ENCODE peak calls at places on chromosomes 5 and 9, in ten cellular contexts. Q, D, O, H, A, S, T, K, N and E are unnamed samples.

GRCh38 chr5:112417931-112418358 is 1.1 kb downstream of the EPB41L4A start:
- DNase-seq in Q (no peak), D (peak), O (peak), H (no peak), A (no peak), S (no peak), T (peak), K (peak), N (peak), E (no peak)

GRCh38 chr5:28226407-28226806 is 1188.0 kb upstream of the CDH9 start:
- DNase-seq in Q (no peak), D (no peak), O (no peak), H (no peak), A (no peak), S (no peak), T (no peak), K (no peak), N (no peak), E (no peak)

GRCh38 chr9:129318121-129319075 is 140.3 kb upstream of the IER5L start:
- DNase-seq in Q (no peak), D (no peak), O (peak), H (peak), A (peak), S (no peak), T (no peak), K (no peak), N (peak), E (no peak)

GRCh38 chr9:2725929-2726328 is 8.6 kb downstream of the KCNV2 start:
- DNase-seq in Q (no peak), D (no peak), O (no peak), H (no peak), A (no peak), S (no peak), T (no peak), K (no peak), N (no peak), E (no peak)

GRCh38 chr5:172173771-172174170 is 14.3 kb downstream of the STK10 start:
- DNase-seq in Q (no peak), D (peak), O (no peak), H (no peak), A (no peak), S (no peak), T (no peak), K (no peak), N (no peak), E (peak)

GRCh38 chr9:19411316-19411715 is 2.5 kb downstream of the ACER2 start:
- DNase-seq in Q (no peak), D (no peak), O (no peak), H (no peak), A (no peak), S (no peak), T (no peak), K (no peak), N (no peak), E (peak)

GRCh38 chr5:5298068-5298633 is 124.3 kb upstream of the ICE1 start:
- DNase-seq in Q (no peak), D (no peak), O (no peak), H (no peak), A (peak), S (no peak), T (no peak), K (no peak), N (no peak), E (no peak)

GRCh38 chr5:103258957-103259704 is 568 bp downstream of the MACIR start:
- DNase-seq in Q (no peak), D (peak), O (peak), H (peak), A (peak), S (peak), T (peak), K (peak), N (peak), E (no peak)

GRCh38 chr9:97830884-97831829 is 21.9 kb upstream of the FOXE1 start:
- DNase-seq in Q (no peak), D (no peak), O (no peak), H (no peak), A (peak), S (no peak), T (no peak), K (no peak), N (no peak), E (no peak)

GRCh38 chr9:124020520-124021384 is 9.2 kb downstream of the LHX2 start:
- DNase-seq in Q (no peak), D (no peak), O (no peak), H (peak), A (no peak), S (no peak), T (no peak), K (no peak), N (no peak), E (no peak)

GRCh38 chr9:88187631-88188030 is 49.4 kb upstream of the SPATA31C2 start:
- DNase-seq in Q (no peak), D (no peak), O (no peak), H (no peak), A (no peak), S (peak), T (no peak), K (no peak), N (no peak), E (peak)

GRCh38 chr9:121798941-121799340 is 147.5 kb downstream of the DAB2IP start:
- DNase-seq in Q (no peak), D (no peak), O (no peak), H (no peak), A (no peak), S (no peak), T (no peak), K (no peak), N (no peak), E (no peak)

GRCh38 chr5:2763533-2763794 is 12.0 kb upstream of the IRX2 start:
- DNase-seq in Q (no peak), D (no peak), O (no peak), H (no peak), A (no peak), S (no peak), T (no peak), K (no peak), N (no peak), E (no peak)

GRCh38 chr5:180142008-180142803 is 66.8 kb downstream of the RASGEF1C start:
- DNase-seq in Q (no peak), D (no peak), O (no peak), H (no peak), A (no peak), S (no peak), T (peak), K (no peak), N (no peak), E (no peak)

GRCh38 chr9:127905788-127906191 is 6.4 kb upstream of the ST6GALNAC6 start:
- DNase-seq in Q (no peak), D (no peak), O (peak), H (no peak), A (no peak), S (no peak), T (no peak), K (no peak), N (no peak), E (no peak)

GRCh38 chr9:104177003-104177611 is 83.0 kb downstream of the SMC2 start:
- DNase-seq in Q (no peak), D (no peak), O (no peak), H (no peak), A (peak), S (peak), T (no peak), K (no peak), N (no peak), E (no peak)

GRCh38 chr9:20297646-20298084 is 324.6 kb downstream of the MLLT3 start:
- DNase-seq in Q (no peak), D (no peak), O (no peak), H (no peak), A (no peak), S (no peak), T (no peak), K (no peak), N (peak), E (peak)

GRCh38 chr9:108142504-108143201 is 653.1 kb upstream of the KLF4 start:
- DNase-seq in Q (no peak), D (no peak), O (peak), H (no peak), A (no peak), S (no peak), T (peak), K (no peak), N (peak), E (peak)

GRCh38 chr9:91214086-91214485 is 147.6 kb downstream of the AUH start:
- DNase-seq in Q (no peak), D (no peak), O (no peak), H (no peak), A (no peak), S (peak), T (no peak), K (no peak), N (no peak), E (peak)

GRCh38 chr5:3709058-3709723 is 113.6 kb downstream of the IRX1 start:
- DNase-seq in Q (no peak), D (no peak), O (no peak), H (no peak), A (no peak), S (no peak), T (no peak), K (no peak), N (no peak), E (no peak)

GRCh38 chr5:180047667-180048066 is 23.9 kb downstream of the RNF130 start:
- DNase-seq in Q (no peak), D (no peak), O (peak), H (no peak), A (no peak), S (no peak), T (no peak), K (no peak), N (peak), E (no peak)

GRCh38 chr5:51380603-51381207 is 2.5 kb upstream of the ISL1 start:
- DNase-seq in Q (no peak), D (peak), O (no peak), H (no peak), A (peak), S (peak), T (peak), K (peak), N (no peak), E (peak)

DNA sequence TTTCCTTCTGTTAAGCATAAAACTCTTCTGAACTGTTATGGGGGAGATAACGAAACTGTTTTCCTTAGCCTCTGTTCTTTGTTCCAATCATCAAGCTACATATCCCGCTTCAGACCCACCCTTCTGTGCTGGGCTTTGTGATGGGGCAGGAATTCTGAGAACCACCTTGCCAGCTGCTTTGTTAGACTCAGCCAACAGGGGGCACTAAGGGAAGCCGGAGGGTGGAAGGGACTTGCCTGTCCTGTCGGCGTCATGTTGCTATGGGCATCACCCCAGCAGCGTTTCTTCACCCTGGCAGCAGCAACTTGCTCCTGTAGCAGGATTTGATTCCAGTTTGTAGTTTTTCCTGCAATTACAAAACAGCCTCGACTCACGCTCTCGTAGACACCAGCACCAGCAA is 169.1 kb downstream of the CAAP1 start:
- DNase-seq in Q (no peak), D (peak), O (no peak), H (no peak), A (peak), S (peak), T (peak), K (peak), N (peak), E (peak)
- TF ChIP-seq CTCF in Q (no peak), D (peak), O (peak), H (no peak), A (peak), S (peak), T (peak), K (no peak), N (peak), E (peak)

GRCh38 chr9:75890541-75891276 is at the start of gene PCSK5:
- DNase-seq in Q (peak), D (peak), O (peak), H (peak), A (peak), S (peak), T (peak), K (peak), N (peak), E (peak)
- TF ChIP-seq CTCF in Q (no peak), D (peak), O (peak), H (no peak), A (peak), S (no peak), T (no peak), K (no peak), N (peak), E (no peak)

GRCh38 chr5:115542651-115543364 is 1.8 kb downstream of the FEM1C start:
- DNase-seq in Q (no peak), D (no peak), O (no peak), H (no peak), A (no peak), S (no peak), T (no peak), K (no peak), N (no peak), E (no peak)

GRCh38 chr5:115545065-115545882 is 699 bp upstream of the FEM1C start:
- DNase-seq in Q (no peak), D (no peak), O (no peak), H (no peak), A (no peak), S (no peak), T (no peak), K (no peak), N (no peak), E (no peak)

GRCh38 chr5:115543365-115543700 is 1.2 kb downstream of the FEM1C start:
- DNase-seq in Q (no peak), D (no peak), O (no peak), H (no peak), A (peak), S (no peak), T (no peak), K (no peak), N (no peak), E (no peak)

GRCh38 chr5:115544371-115545064 is at the start of gene FEM1C:
- DNase-seq in Q (peak), D (peak), O (peak), H (peak), A (peak), S (peak), T (peak), K (peak), N (peak), E (peak)

GRCh38 chr5:115543931-115544370 is 624 bp downstream of the FEM1C start:
- DNase-seq in Q (no peak), D (no peak), O (no peak), H (no peak), A (peak), S (peak), T (peak), K (no peak), N (peak), E (peak)
- TF ChIP-seq CTCF in Q (no peak), D (no peak), O (no peak), H (no peak), A (no peak), S (no peak), T (no peak), K (no peak), N (no peak), E (no peak)

GRCh38 chr5:138611295-138612220 is 36.4 kb upstream of the HSPA9 start:
- DNase-seq in Q (no peak), D (no peak), O (peak), H (no peak), A (no peak), S (peak), T (peak), K (no peak), N (no peak), E (no peak)
- TF ChIP-seq CTCF in Q (no peak), D (no peak), O (no peak), H (no peak), A (peak), S (peak), T (no peak), K (no peak), N (no peak), E (no peak)

GRCh38 chr5:40082313-40082712 is 597.4 kb upstream of the PTGER4 start:
- DNase-seq in Q (no peak), D (no peak), O (no peak), H (no peak), A (no peak), S (no peak), T (no peak), K (no peak), N (no peak), E (no peak)
- TF ChIP-seq CTCF in Q (no peak), D (no peak), O (no peak), H (no peak), A (no peak), S (no peak), T (no peak), K (no peak), N (no peak), E (no peak)

GRCh38 chr5:74951855-74952254 is 85.7 kb upstream of the FAM169A start:
- DNase-seq in Q (no peak), D (no peak), O (no peak), H (no peak), A (no peak), S (no peak), T (no peak), K (no peak), N (no peak), E (no peak)
- TF ChIP-seq CTCF in Q (no peak), D (no peak), O (no peak), H (no peak), A (no peak), S (no peak), T (no peak), K (no peak), N (no peak), E (no peak)

DNA sequence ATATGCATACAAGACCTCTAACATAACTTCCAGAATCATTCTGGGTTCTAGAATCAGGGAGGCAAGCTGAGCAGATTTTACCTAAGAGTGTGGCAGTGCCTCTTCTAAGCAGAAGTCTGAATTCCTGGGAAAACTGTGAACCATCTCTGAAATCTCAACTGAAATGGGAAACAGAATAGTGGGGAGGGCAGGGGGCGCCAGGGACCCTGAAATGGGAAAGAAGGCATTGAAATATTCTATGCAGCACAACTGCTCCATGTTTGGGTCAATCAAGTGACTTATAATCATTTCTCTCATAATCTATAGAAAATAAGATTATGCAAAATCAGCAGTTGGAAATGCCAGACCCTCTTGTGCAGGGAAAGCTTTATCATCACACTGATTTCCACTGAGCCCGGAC is 156.1 kb downstream of the EBF1 start:
- DNase-seq in Q (no peak), D (no peak), O (no peak), H (no peak), A (no peak), S (no peak), T (no peak), K (no peak), N (no peak), E (no peak)
- TF ChIP-seq CTCF in Q (no peak), D (no peak), O (no peak), H (no peak), A (no peak), S (peak), T (no peak), K (no peak), N (no peak), E (no peak)